ENCODE peak calls at places on chromosomes 12 and 14, in seven cellular contexts. One of them, this sample, is unnamed.

GRCh38 chr14:65206448-65207096 is 104.3 kb upstream of the MAX start:
- DNase-seq in upper lobe of right lung: no peak
- DNase-seq in cardiac muscle cell: no peak
- DNase-seq in mesenchymal stem cell: peak
- DNase-seq in gastrocnemius medialis: no peak
- DNase-seq in PC-3: peak
- DNase-seq in heart left ventricle: no peak
- DNase-seq in this sample: no peak

GRCh38 chr12:52914722-52915121 is 9.8 kb upstream of the KRT8 start:
- DNase-seq in upper lobe of right lung: no peak
- DNase-seq in cardiac muscle cell: no peak
- DNase-seq in mesenchymal stem cell: no peak
- DNase-seq in gastrocnemius medialis: no peak
- DNase-seq in PC-3: no peak
- DNase-seq in heart left ventricle: no peak
- DNase-seq in this sample: no peak

GRCh38 chr12:90090929-90091651 is 382.5 kb upstream of the ATP2B1 start:
- DNase-seq in upper lobe of right lung: no peak
- DNase-seq in cardiac muscle cell: peak
- DNase-seq in mesenchymal stem cell: peak
- DNase-seq in gastrocnemius medialis: no peak
- DNase-seq in PC-3: peak
- DNase-seq in heart left ventricle: no peak
- DNase-seq in this sample: peak

GRCh38 chr12:58309806-58310205 is 368.4 kb downstream of the ATP23 start:
- DNase-seq in upper lobe of right lung: no peak
- DNase-seq in cardiac muscle cell: no peak
- DNase-seq in mesenchymal stem cell: peak
- DNase-seq in gastrocnemius medialis: no peak
- DNase-seq in PC-3: peak
- DNase-seq in heart left ventricle: no peak
- DNase-seq in this sample: no peak

GRCh38 chr12:107319536-107320030 is 226.2 kb upstream of the CRY1 start:
- DNase-seq in upper lobe of right lung: no peak
- DNase-seq in cardiac muscle cell: no peak
- DNase-seq in mesenchymal stem cell: no peak
- DNase-seq in gastrocnemius medialis: no peak
- DNase-seq in PC-3: no peak
- DNase-seq in heart left ventricle: peak
- DNase-seq in this sample: no peak

GRCh38 chr12:71183018-71183417 is 25.2 kb upstream of the TSPAN8 start:
- DNase-seq in upper lobe of right lung: no peak
- DNase-seq in cardiac muscle cell: peak
- DNase-seq in mesenchymal stem cell: peak
- DNase-seq in gastrocnemius medialis: no peak
- DNase-seq in PC-3: peak
- DNase-seq in heart left ventricle: no peak
- DNase-seq in this sample: no peak

GRCh38 chr12:131321988-131322387 is 368.3 kb downstream of the ADGRD1 start:
- DNase-seq in upper lobe of right lung: no peak
- DNase-seq in cardiac muscle cell: no peak
- DNase-seq in mesenchymal stem cell: no peak
- DNase-seq in gastrocnemius medialis: no peak
- DNase-seq in PC-3: no peak
- DNase-seq in heart left ventricle: no peak
- DNase-seq in this sample: no peak

GRCh38 chr12:27081668-27082091 is 698 bp downstream of the C12orf71 start:
- DNase-seq in upper lobe of right lung: no peak
- DNase-seq in cardiac muscle cell: peak
- DNase-seq in mesenchymal stem cell: peak
- DNase-seq in gastrocnemius medialis: no peak
- DNase-seq in PC-3: peak
- DNase-seq in heart left ventricle: no peak
- DNase-seq in this sample: peak

GRCh38 chr14:92185559-92185958 is 63.8 kb downstream of the CPSF2 start:
- DNase-seq in upper lobe of right lung: no peak
- DNase-seq in cardiac muscle cell: no peak
- DNase-seq in mesenchymal stem cell: no peak
- DNase-seq in gastrocnemius medialis: no peak
- DNase-seq in PC-3: no peak
- DNase-seq in heart left ventricle: no peak
- DNase-seq in this sample: no peak

GRCh38 chr12:101566318-101566717 is 28.5 kb upstream of the MYBPC1 start:
- DNase-seq in upper lobe of right lung: no peak
- DNase-seq in cardiac muscle cell: no peak
- DNase-seq in mesenchymal stem cell: peak
- DNase-seq in gastrocnemius medialis: no peak
- DNase-seq in PC-3: no peak
- DNase-seq in heart left ventricle: no peak
- DNase-seq in this sample: no peak

GRCh38 chr12:110344657-110345056 is 58.9 kb downstream of the ANAPC7 start:
- DNase-seq in upper lobe of right lung: no peak
- DNase-seq in cardiac muscle cell: no peak
- DNase-seq in mesenchymal stem cell: no peak
- DNase-seq in gastrocnemius medialis: no peak
- DNase-seq in PC-3: no peak
- DNase-seq in heart left ventricle: no peak
- DNase-seq in this sample: no peak

GRCh38 chr12:27260746-27261145 is 16.7 kb downstream of the STK38L start:
- DNase-seq in upper lobe of right lung: no peak
- DNase-seq in cardiac muscle cell: peak
- DNase-seq in mesenchymal stem cell: peak
- DNase-seq in gastrocnemius medialis: no peak
- DNase-seq in PC-3: peak
- DNase-seq in heart left ventricle: no peak
- DNase-seq in this sample: no peak

GRCh38 chr12:101857043-101857558 is 20.3 kb upstream of the DRAM1 start:
- DNase-seq in upper lobe of right lung: no peak
- DNase-seq in cardiac muscle cell: peak
- DNase-seq in mesenchymal stem cell: peak
- DNase-seq in gastrocnemius medialis: no peak
- DNase-seq in PC-3: peak
- DNase-seq in heart left ventricle: no peak
- DNase-seq in this sample: no peak

GRCh38 chr12:90938451-90938850 is 16.5 kb downstream of the CCER1 start:
- DNase-seq in upper lobe of right lung: no peak
- DNase-seq in cardiac muscle cell: peak
- DNase-seq in mesenchymal stem cell: peak
- DNase-seq in gastrocnemius medialis: no peak
- DNase-seq in PC-3: peak
- DNase-seq in heart left ventricle: no peak
- DNase-seq in this sample: no peak

GRCh38 chr12:15171015-15171646 is 50.1 kb downstream of the RERG start:
- DNase-seq in upper lobe of right lung: no peak
- DNase-seq in cardiac muscle cell: no peak
- DNase-seq in mesenchymal stem cell: no peak
- DNase-seq in gastrocnemius medialis: no peak
- DNase-seq in PC-3: no peak
- DNase-seq in heart left ventricle: no peak
- DNase-seq in this sample: no peak

GRCh38 chr14:96783306-96784224 is 13.6 kb upstream of the VRK1 start:
- DNase-seq in upper lobe of right lung: no peak
- DNase-seq in cardiac muscle cell: no peak
- DNase-seq in mesenchymal stem cell: no peak
- DNase-seq in gastrocnemius medialis: no peak
- DNase-seq in PC-3: peak
- DNase-seq in heart left ventricle: no peak
- DNase-seq in this sample: no peak

GRCh38 chr14:100294963-100295330 is 11.3 kb downstream of the SLC25A29 start:
- DNase-seq in upper lobe of right lung: peak
- DNase-seq in cardiac muscle cell: no peak
- DNase-seq in mesenchymal stem cell: no peak
- DNase-seq in gastrocnemius medialis: no peak
- DNase-seq in PC-3: no peak
- DNase-seq in heart left ventricle: peak
- DNase-seq in this sample: no peak

GRCh38 chr12:14260011-14260993 is 105.2 kb upstream of the ATF7IP start:
- DNase-seq in upper lobe of right lung: peak
- DNase-seq in cardiac muscle cell: peak
- DNase-seq in mesenchymal stem cell: peak
- DNase-seq in gastrocnemius medialis: peak
- DNase-seq in PC-3: peak
- DNase-seq in heart left ventricle: peak
- DNase-seq in this sample: peak

GRCh38 chr12:9911708-9912107 is 20.5 kb downstream of the CLEC2A start:
- DNase-seq in upper lobe of right lung: no peak
- DNase-seq in cardiac muscle cell: no peak
- DNase-seq in mesenchymal stem cell: no peak
- DNase-seq in gastrocnemius medialis: no peak
- DNase-seq in PC-3: no peak
- DNase-seq in heart left ventricle: no peak
- DNase-seq in this sample: no peak

GRCh38 chr14:104421892-104422291 is 157.7 kb upstream of the C14orf180 start:
- DNase-seq in upper lobe of right lung: no peak
- DNase-seq in cardiac muscle cell: no peak
- DNase-seq in mesenchymal stem cell: no peak
- DNase-seq in gastrocnemius medialis: no peak
- DNase-seq in PC-3: no peak
- DNase-seq in heart left ventricle: no peak
- DNase-seq in this sample: no peak

GRCh38 chr14:29282169-29282568 is 515.6 kb downstream of the FOXG1 start:
- DNase-seq in upper lobe of right lung: no peak
- DNase-seq in cardiac muscle cell: no peak
- DNase-seq in mesenchymal stem cell: no peak
- DNase-seq in gastrocnemius medialis: no peak
- DNase-seq in PC-3: peak
- DNase-seq in heart left ventricle: no peak
- DNase-seq in this sample: no peak

GRCh38 chr14:69378274-69378673 is 19.8 kb downstream of the ERH start:
- DNase-seq in upper lobe of right lung: no peak
- DNase-seq in cardiac muscle cell: no peak
- DNase-seq in mesenchymal stem cell: no peak
- DNase-seq in gastrocnemius medialis: no peak
- DNase-seq in PC-3: no peak
- DNase-seq in heart left ventricle: no peak
- DNase-seq in this sample: no peak

GRCh38 chr12:121958521-121959240 is 40.3 kb downstream of the CFAP251 start:
- DNase-seq in upper lobe of right lung: no peak
- DNase-seq in cardiac muscle cell: peak
- DNase-seq in mesenchymal stem cell: peak
- DNase-seq in gastrocnemius medialis: no peak
- DNase-seq in PC-3: no peak
- DNase-seq in heart left ventricle: no peak
- DNase-seq in this sample: no peak

GRCh38 chr12:1297206-1297605 is 297.2 kb downstream of the FBXL14 start:
- DNase-seq in upper lobe of right lung: no peak
- DNase-seq in cardiac muscle cell: no peak
- DNase-seq in mesenchymal stem cell: peak
- DNase-seq in gastrocnemius medialis: no peak
- DNase-seq in PC-3: no peak
- DNase-seq in heart left ventricle: no peak
- DNase-seq in this sample: no peak

GRCh38 chr12:125155366-125155765 is 90.1 kb downstream of the AACS start:
- DNase-seq in upper lobe of right lung: no peak
- DNase-seq in cardiac muscle cell: no peak
- DNase-seq in mesenchymal stem cell: no peak
- DNase-seq in gastrocnemius medialis: no peak
- DNase-seq in PC-3: no peak
- DNase-seq in heart left ventricle: no peak
- DNase-seq in this sample: no peak

GRCh38 chr14:69050235-69051184 is 71.4 kb upstream of the ACTN1 start:
- DNase-seq in upper lobe of right lung: no peak
- DNase-seq in cardiac muscle cell: peak
- DNase-seq in mesenchymal stem cell: peak
- DNase-seq in gastrocnemius medialis: no peak
- DNase-seq in PC-3: no peak
- DNase-seq in heart left ventricle: no peak
- DNase-seq in this sample: no peak

DNA sequence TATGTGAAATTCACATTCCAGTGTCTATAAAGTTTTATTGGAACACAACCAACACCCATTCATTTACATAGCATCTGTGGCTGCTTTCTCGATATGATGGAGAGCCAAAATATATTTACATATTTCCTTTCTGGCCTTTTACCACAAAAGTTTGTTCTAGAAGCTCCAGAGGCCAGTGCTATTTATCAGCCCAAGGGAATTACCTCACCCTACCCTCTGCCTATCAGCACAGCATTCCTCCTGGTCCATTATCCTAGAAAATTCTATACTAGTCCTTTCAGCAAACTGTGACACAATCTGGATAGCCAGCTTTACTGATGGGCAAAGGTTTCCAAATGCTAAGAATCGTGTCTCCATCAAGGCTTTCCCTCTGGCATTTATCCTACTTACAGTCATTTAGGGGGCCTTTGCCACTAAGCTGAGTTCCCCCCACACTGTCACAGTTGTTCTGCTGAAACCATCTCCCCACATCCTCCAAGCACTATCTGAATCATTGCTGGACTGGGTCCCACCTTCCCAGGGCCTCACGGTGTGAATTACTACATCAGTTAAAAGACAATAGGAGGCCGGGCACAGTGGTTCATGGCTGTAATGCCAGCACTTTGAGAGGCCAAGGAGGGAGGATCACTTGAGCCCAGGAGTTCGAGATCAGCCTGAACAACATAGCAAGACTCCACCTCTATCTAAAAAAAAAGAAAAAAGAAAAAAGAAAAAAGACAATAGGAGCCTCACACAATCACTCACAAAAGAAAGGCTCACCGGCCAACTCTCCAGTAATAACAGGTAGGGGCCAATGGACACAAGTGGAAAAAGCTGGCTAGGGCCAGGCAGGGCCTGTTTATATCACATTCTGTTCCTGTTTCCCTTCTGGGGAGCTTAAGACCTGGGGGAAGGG is 12.1 kb downstream of the SYNE3 start:
- DNase-seq in upper lobe of right lung: no peak
- DNase-seq in cardiac muscle cell: peak
- DNase-seq in mesenchymal stem cell: no peak
- DNase-seq in gastrocnemius medialis: no peak
- DNase-seq in PC-3: no peak
- DNase-seq in heart left ventricle: no peak
- DNase-seq in this sample: no peak
- H3K27ac ChIP-seq in upper lobe of right lung: no peak
- H3K27ac ChIP-seq in cardiac muscle cell: no peak
- H3K27ac ChIP-seq in mesenchymal stem cell: no peak
- H3K27ac ChIP-seq in gastrocnemius medialis: no peak
- H3K27ac ChIP-seq in PC-3: no peak
- H3K27ac ChIP-seq in heart left ventricle: peak
- H3K27ac ChIP-seq in this sample: no peak

GRCh38 chr12:65885312-65885711 is 61.0 kb downstream of the HMGA2 start:
- DNase-seq in upper lobe of right lung: no peak
- DNase-seq in cardiac muscle cell: peak
- DNase-seq in mesenchymal stem cell: no peak
- DNase-seq in gastrocnemius medialis: no peak
- DNase-seq in PC-3: no peak
- DNase-seq in heart left ventricle: no peak
- DNase-seq in this sample: no peak
- H3K27ac ChIP-seq in upper lobe of right lung: no peak
- H3K27ac ChIP-seq in cardiac muscle cell: no peak
- H3K27ac ChIP-seq in mesenchymal stem cell: peak
- H3K27ac ChIP-seq in gastrocnemius medialis: no peak
- H3K27ac ChIP-seq in PC-3: peak
- H3K27ac ChIP-seq in heart left ventricle: no peak
- H3K27ac ChIP-seq in this sample: peak

GRCh38 chr12:12441891-12442461 is 85.1 kb downstream of the BORCS5 start:
- DNase-seq in upper lobe of right lung: no peak
- DNase-seq in cardiac muscle cell: peak
- DNase-seq in mesenchymal stem cell: peak
- DNase-seq in gastrocnemius medialis: no peak
- DNase-seq in PC-3: peak
- DNase-seq in heart left ventricle: no peak
- DNase-seq in this sample: no peak
- H3K27ac ChIP-seq in upper lobe of right lung: peak
- H3K27ac ChIP-seq in cardiac muscle cell: peak
- H3K27ac ChIP-seq in mesenchymal stem cell: no peak
- H3K27ac ChIP-seq in gastrocnemius medialis: peak
- H3K27ac ChIP-seq in PC-3: peak
- H3K27ac ChIP-seq in heart left ventricle: peak
- H3K27ac ChIP-seq in this sample: peak

GRCh38 chr12:8088574-8088973 is 6.5 kb downstream of the NECAP1 start:
- DNase-seq in upper lobe of right lung: no peak
- DNase-seq in cardiac muscle cell: no peak
- DNase-seq in mesenchymal stem cell: no peak
- DNase-seq in gastrocnemius medialis: no peak
- DNase-seq in PC-3: no peak
- DNase-seq in heart left ventricle: no peak
- DNase-seq in this sample: no peak
- H3K27ac ChIP-seq in upper lobe of right lung: no peak
- H3K27ac ChIP-seq in cardiac muscle cell: no peak
- H3K27ac ChIP-seq in mesenchymal stem cell: no peak
- H3K27ac ChIP-seq in gastrocnemius medialis: no peak
- H3K27ac ChIP-seq in PC-3: no peak
- H3K27ac ChIP-seq in heart left ventricle: peak
- H3K27ac ChIP-seq in this sample: no peak